ENCODE peak calls at places on chromosomes 2 and 18, in seven cellular contexts. O is neural progenitor cell; N is neuronal stem cell; L is HCT116; I is effector memory CD4-positive, alpha-beta T cell; C is naive thymus-derived CD4-positive, alpha-beta T cell; H is OCI-LY7. Q is an unnamed sample.

GRCh38 chr18:75293591-75293990 is 83.0 kb downstream of the TSHZ1 start:
- DNase-seq in O (no peak), N (no peak), L (no peak), I (no peak), C (no peak), H (no peak), Q (no peak)

GRCh38 chr18:51522821-51523220 is 325.3 kb upstream of the MEX3C start:
- DNase-seq in O (no peak), N (no peak), L (no peak), I (no peak), C (no peak), H (no peak), Q (no peak)

GRCh38 chr2:188622898-188623297 is 331.2 kb downstream of the GULP1 start:
- DNase-seq in O (no peak), N (no peak), L (no peak), I (no peak), C (no peak), H (no peak), Q (no peak)

GRCh38 chr2:78780321-78780720 is 245.2 kb upstream of the REG3G start:
- DNase-seq in O (no peak), N (no peak), L (no peak), I (no peak), C (no peak), H (no peak), Q (no peak)

GRCh38 chr18:68478246-68478645 is 236.7 kb downstream of the TMX3 start:
- DNase-seq in O (no peak), N (no peak), L (no peak), I (no peak), C (no peak), H (no peak), Q (no peak)

GRCh38 chr2:46411245-46411641 is 68.1 kb upstream of the TMEM247 start:
- DNase-seq in O (no peak), N (no peak), L (no peak), I (no peak), C (no peak), H (no peak), Q (no peak)

GRCh38 chr2:168174761-168175160 is 72.6 kb downstream of the STK39 start:
- DNase-seq in O (no peak), N (no peak), L (no peak), I (no peak), C (no peak), H (peak; percentile 14), Q (peak; percentile 42)

GRCh38 chr2:105394951-105395611 is 3.8 kb downstream of the FHL2 start:
- DNase-seq in O (no peak), N (no peak), L (no peak), I (no peak), C (no peak), H (no peak), Q (no peak)

GRCh38 chr2:157501026-157501425 is 57.1 kb upstream of the CYTIP start:
- DNase-seq in O (no peak), N (no peak), L (no peak), I (no peak), C (no peak), H (no peak), Q (no peak)

GRCh38 chr2:11123001-11123809 is 32.1 kb upstream of the SLC66A3 start:
- DNase-seq in O (no peak), N (no peak), L (no peak), I (no peak), C (no peak), H (no peak), Q (no peak)

GRCh38 chr2:11122380-11122779 is 32.9 kb upstream of the SLC66A3 start:
- DNase-seq in O (no peak), N (no peak), L (no peak), I (no peak), C (no peak), H (no peak), Q (no peak)

GRCh38 chr2:11121099-11121822 is 34.0 kb upstream of the SLC66A3 start:
- DNase-seq in O (peak; percentile 50), N (no peak), L (no peak), I (no peak), C (no peak), H (no peak), Q (no peak)

GRCh38 chr2:11123856-11124759 is 31.2 kb upstream of the SLC66A3 start:
- DNase-seq in O (peak; percentile 78), N (peak; percentile 45), L (peak; percentile 62), I (peak; percentile 34), C (no peak), H (peak; percentile 43), Q (peak; percentile 35)

DNA sequence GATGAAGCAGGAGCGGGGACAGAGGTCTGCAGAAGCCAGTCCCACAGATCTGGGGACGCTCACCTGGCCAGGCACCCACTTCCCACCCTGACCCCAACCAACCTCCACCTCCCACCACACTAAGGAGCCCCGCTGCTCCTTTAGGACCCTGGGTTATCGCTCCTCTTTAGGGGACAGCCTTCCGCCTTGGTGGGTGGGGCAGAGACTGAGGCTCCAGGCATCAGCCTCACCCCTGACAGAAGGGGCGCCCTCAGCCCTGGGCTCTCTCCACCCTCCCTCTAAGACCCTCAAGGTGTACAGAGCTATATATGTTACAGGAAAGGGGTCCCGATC is 33.5 kb upstream of the SLC66A3 start:
- DNase-seq in O (no peak), N (no peak), L (no peak), I (no peak), C (no peak), H (no peak), Q (no peak)
- H3K4me3 ChIP-seq in O (no peak overlapping the region), N (no peak overlapping the region), L (no peak overlapping the region), I (no peak overlapping the region), C (no peak overlapping the region), H (no peak overlapping the region), Q (no peak overlapping the region)

GRCh38 chr2:203683421-203683820 is 23.0 kb upstream of the CD28 start:
- DNase-seq in O (no peak), N (no peak), L (no peak), I (no peak), C (no peak), H (no peak), Q (no peak)

GRCh38 chr2:203687161-203687560 is 19.3 kb upstream of the CD28 start:
- DNase-seq in O (no peak), N (no peak), L (no peak), I (no peak), C (no peak), H (no peak), Q (no peak)

GRCh38 chr2:203685081-203685621 is 21.3 kb upstream of the CD28 start:
- DNase-seq in O (no peak), N (no peak), L (no peak), I (no peak), C (no peak), H (no peak), Q (no peak)

GRCh38 chr2:203683932-203684556 is 22.4 kb upstream of the CD28 start:
- DNase-seq in O (no peak), N (no peak), L (no peak), I (no peak), C (no peak), H (no peak), Q (no peak)

GRCh38 chr2:203685789-203686433 is 20.5 kb upstream of the CD28 start:
- DNase-seq in O (no peak), N (no peak), L (no peak), I (no peak), C (no peak), H (no peak), Q (no peak)
- H3K4me1 ChIP-seq in O (peaks cover 7% of the 10 kb centered on the region), N (peaks cover 2% of the 10 kb centered on the region), L (no peaks in the 10 kb centered on the region), I (no peaks in the 10 kb centered on the region), C (peaks cover 11% of the 10 kb centered on the region), H (peaks cover 94% of the 10 kb centered on the region), Q (peaks cover 3% of the 10 kb centered on the region)

GRCh38 chr18:24396082-24396623 is 1.5 kb downstream of the OSBPL1A start:
- DNase-seq in O (no peak), N (no peak), L (no peak), I (no peak), C (no peak), H (no peak), Q (no peak)
- H3K4me3 ChIP-seq in O (peak overlapping the region; percentile 65), N (peak overlapping the region; percentile 65), L (peak overlapping the region; percentile 66), I (no peak overlapping the region), C (no peak overlapping the region), H (no peak overlapping the region), Q (no peak overlapping the region)

GRCh38 chr2:68807821-68808266 is 63.4 kb downstream of the BMP10 start:
- DNase-seq in O (no peak), N (no peak), L (no peak), I (no peak), C (no peak), H (no peak), Q (no peak)
- H3K4me1 ChIP-seq in O (peaks cover 6% of the 10 kb centered on the region), N (peaks cover 4% of the 10 kb centered on the region), L (no peaks in the 10 kb centered on the region), I (peaks cover 3% of the 10 kb centered on the region), C (peaks cover 26% of the 10 kb centered on the region), H (no peaks in the 10 kb centered on the region), Q (peaks cover 28% of the 10 kb centered on the region)

DNA sequence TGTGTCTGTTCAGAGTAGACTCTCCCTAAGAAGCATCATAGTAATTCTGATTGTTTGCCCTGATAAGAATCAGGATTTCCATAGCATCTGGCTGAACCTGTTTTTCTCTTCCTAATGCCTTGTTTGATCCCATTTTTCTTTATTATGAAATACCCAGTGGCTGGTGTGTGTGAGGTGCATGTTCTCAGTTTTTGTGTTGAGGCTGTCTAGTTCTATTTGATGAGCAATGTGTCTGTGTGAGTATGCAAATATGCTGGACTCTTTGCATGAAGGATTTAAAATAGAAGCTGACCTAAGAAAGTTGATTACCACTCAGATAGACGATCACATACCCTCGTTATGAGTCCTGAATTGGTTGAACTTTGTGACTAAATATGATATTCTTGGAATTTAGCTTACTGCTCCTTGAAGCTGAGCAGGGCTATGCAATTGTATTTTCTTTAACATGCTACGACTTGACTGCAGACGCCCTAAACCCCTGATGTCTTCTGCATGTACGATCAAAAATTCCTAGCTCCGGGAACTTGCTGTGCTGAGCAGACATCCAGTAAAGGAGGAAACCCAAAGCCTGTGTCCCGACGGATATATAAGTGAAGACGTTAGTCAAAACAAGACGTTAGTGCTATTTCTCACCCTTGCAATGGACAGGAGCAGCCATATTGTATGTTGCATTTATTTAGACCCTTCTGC is 51.3 kb downstream of the SETBP1 start:
- DNase-seq in O (no peak), N (no peak), L (no peak), I (no peak), C (no peak), H (no peak), Q (no peak)
- H3K4me3 ChIP-seq in O (no peak overlapping the region), N (no peak overlapping the region), L (no peak overlapping the region), I (no peak overlapping the region), C (no peak overlapping the region), H (no peak overlapping the region), Q (no peak overlapping the region)

GRCh38 chr2:108583903-108584520 is 49.7 kb downstream of the LIMS1 start:
- DNase-seq in O (peak; percentile 80), N (peak; percentile 52), L (no peak), I (peak; percentile 45), C (peak; percentile 50), H (peak; percentile 79), Q (peak; percentile 53)
- H3K4me1 ChIP-seq in O (peaks cover 10% of the 10 kb centered on the region), N (peaks cover 7% of the 10 kb centered on the region), L (peaks cover 16% of the 10 kb centered on the region), I (no peaks in the 10 kb centered on the region), C (no peaks in the 10 kb centered on the region), H (peaks cover 28% of the 10 kb centered on the region), Q (peaks cover 5% of the 10 kb centered on the region)

GRCh38 chr2:20330202-20330601 is 20.4 kb downstream of the PUM2 start:
- DNase-seq in O (no peak), N (no peak), L (no peak), I (no peak), C (no peak), H (peak; percentile 11), Q (no peak)
- H3K4me3 ChIP-seq in O (no peak overlapping the region), N (no peak overlapping the region), L (no peak overlapping the region), I (no peak overlapping the region), C (no peak overlapping the region), H (no peak overlapping the region), Q (no peak overlapping the region)

GRCh38 chr2:27014771-27015433 is 17.9 kb upstream of the TMEM214 start:
- DNase-seq in O (no peak), N (no peak), L (no peak), I (no peak), C (no peak), H (no peak), Q (no peak)
- H3K4me1 ChIP-seq in O (no peaks in the 10 kb centered on the region), N (no peaks in the 10 kb centered on the region), L (peaks cover 49% of the 10 kb centered on the region), I (no peaks in the 10 kb centered on the region), C (no peaks in the 10 kb centered on the region), H (peaks cover 9% of the 10 kb centered on the region), Q (no peaks in the 10 kb centered on the region)